ENCODE peak calls at places on chromosome 12, in nine cellular contexts. E is frontal cortex, Q is endothelial cell, M is M059J, L is progenitor cell of endocrine pancreas, K is T-helper 17 cell, X is left colon, S is NCI-H524 treated with DMSO at 0.1 percent for 48 hours, P is NCI-H226. D is an unnamed sample.

GRCh38 chr12:124392271-124392990 is 97.5 kb downstream of the RFLNA start:
- DNase-seq in E (peak; percentile 61), Q (peak; percentile 36), M (peak; percentile 85), L (no peak), K (no peak), X (no peak), S (no peak), P (no peak), D (no peak)

GRCh38 chr12:14854586-14855163 is 11.3 kb upstream of the ART4 start:
- DNase-seq in E (no peak), Q (no peak), M (no peak), L (no peak), K (no peak), X (no peak), S (no peak), P (no peak), D (no peak)

GRCh38 chr12:14207946-14208612 is 157.4 kb upstream of the ATF7IP start:
- DNase-seq in E (no peak), Q (no peak), M (no peak), L (no peak), K (no peak), X (peak; percentile 68), S (no peak), P (no peak), D (peak; percentile 80)

GRCh38 chr12:50055831-50056628 is 1.4 kb upstream of the ASIC1 start:
- DNase-seq in E (peak; percentile 81), Q (peak; percentile 59), M (peak; percentile 52), L (no peak), K (peak; percentile 39), X (no peak), S (peak; percentile 76), P (peak; percentile 43), D (no peak)

GRCh38 chr12:101045486-101046474 is 164.3 kb downstream of the SLC5A8 start:
- DNase-seq in E (no peak), Q (no peak), M (no peak), L (no peak), K (no peak), X (no peak), S (no peak), P (peak; percentile 77), D (no peak)

GRCh38 chr12:68468036-68468435 is 135.9 kb upstream of the MDM1 start:
- DNase-seq in E (no peak), Q (no peak), M (no peak), L (no peak), K (no peak), X (no peak), S (no peak), P (no peak), D (no peak)

GRCh38 chr12:49894754-49895153 is 8.9 kb downstream of the FAIM2 start:
- DNase-seq in E (no peak), Q (no peak), M (no peak), L (no peak), K (no peak), X (no peak), S (no peak), P (no peak), D (no peak)

GRCh38 chr12:123058471-123058870 is 78.0 kb downstream of the ARL6IP4 start:
- DNase-seq in E (no peak), Q (no peak), M (no peak), L (no peak), K (no peak), X (no peak), S (no peak), P (no peak), D (no peak)

GRCh38 chr12:56020437-56021189 is at the start of gene IKZF4:
- DNase-seq in E (peak; percentile 31), Q (peak; percentile 36), M (no peak), L (peak; percentile 42), K (no peak), X (peak; percentile 53), S (no peak), P (no peak), D (no peak)

GRCh38 chr12:12333407-12333831 is 16.6 kb downstream of the MANSC1 start:
- DNase-seq in E (no peak), Q (no peak), M (peak; percentile 76), L (no peak), K (no peak), X (peak; percentile 76), S (no peak), P (peak; percentile 84), D (no peak)

GRCh38 chr12:89085421-89085820 is 266.9 kb downstream of the DUSP6 start:
- DNase-seq in E (no peak), Q (no peak), M (no peak), L (no peak), K (no peak), X (no peak), S (no peak), P (no peak), D (no peak)

GRCh38 chr12:117052386-117053049 is 46.7 kb downstream of the TESC start:
- DNase-seq in E (no peak), Q (no peak), M (no peak), L (no peak), K (no peak), X (no peak), S (no peak), P (no peak), D (no peak)

GRCh38 chr12:47214771-47215170 is 135.0 kb upstream of the AMIGO2 start:
- DNase-seq in E (no peak), Q (no peak), M (no peak), L (no peak), K (no peak), X (no peak), S (no peak), P (no peak), D (no peak)

GRCh38 chr12:85405781-85406522 is 125.9 kb downstream of the ALX1 start:
- DNase-seq in E (no peak), Q (no peak), M (peak; percentile 0), L (no peak), K (no peak), X (no peak), S (no peak), P (peak; percentile 51), D (no peak)

GRCh38 chr12:14769462-14769836 is 33.8 kb downstream of the WBP11 start:
- DNase-seq in E (no peak), Q (peak; percentile 59), M (no peak), L (peak; percentile 60), K (no peak), X (no peak), S (no peak), P (no peak), D (no peak)

GRCh38 chr12:94558612-94559011 is 91.7 kb downstream of the TMCC3 start:
- DNase-seq in E (no peak), Q (no peak), M (no peak), L (no peak), K (no peak), X (no peak), S (no peak), P (no peak), D (no peak)